ENCODE peak calls at places on chromosomes 6 and 20, in six cellular contexts. Y, L, I, G, K and D are unnamed samples.

GRCh38 chr6:57432919-57433684 is 115.7 kb downstream of the PRIM2 start:
- DNase-seq in Y (no peak), L (no peak), I (no peak), G (no peak), K (no peak), D (no peak)

GRCh38 chr6:31125586-31126363 is 5.5 kb upstream of the CDSN start:
- DNase-seq in Y (no peak), L (peak; percentile 65), I (peak; percentile 73), G (no peak), K (no peak), D (no peak)

GRCh38 chr20:38290829-38291581 is 13.0 kb upstream of the BPI start:
- DNase-seq in Y (no peak), L (no peak), I (no peak), G (no peak), K (no peak), D (no peak)

GRCh38 chr6:70411948-70412796 is 1.1 kb upstream of the FAM135A start:
- DNase-seq in Y (no peak), L (no peak), I (no peak), G (no peak), K (no peak), D (no peak)

GRCh38 chr20:58192567-58192966 is 35.9 kb downstream of the ANKRD60 start:
- DNase-seq in Y (peak; percentile 54), L (no peak), I (peak; percentile 16), G (peak; percentile 17), K (no peak), D (no peak)

GRCh38 chr6:165439928-165440554 is 130.6 kb upstream of the C6orf118 start:
- DNase-seq in Y (no peak), L (no peak), I (peak; percentile 54), G (no peak), K (peak; percentile 30), D (no peak)

GRCh38 chr6:35356391-35356790 is 14.0 kb downstream of the PPARD start:
- DNase-seq in Y (no peak), L (no peak), I (no peak), G (no peak), K (no peak), D (no peak)

GRCh38 chr6:41058783-41059181 is 5.8 kb downstream of the APOBEC2 start:
- DNase-seq in Y (no peak), L (no peak), I (no peak), G (no peak), K (no peak), D (no peak)

GRCh38 chr6:139748353-139749146 is 374.1 kb upstream of the CITED2 start:
- DNase-seq in Y (no peak), L (no peak), I (no peak), G (no peak), K (no peak), D (no peak)

GRCh38 chr6:41228616-41229015 is 467 bp downstream of the TREML4 start:
- DNase-seq in Y (no peak), L (no peak), I (peak; percentile 5), G (no peak), K (no peak), D (no peak)

GRCh38 chr6:53961679-53962370 is 149.4 kb upstream of the MLIP start:
- DNase-seq in Y (no peak), L (no peak), I (no peak), G (no peak), K (no peak), D (no peak)

GRCh38 chr6:91149914-91150674 is 563.2 kb upstream of the MAP3K7 start:
- DNase-seq in Y (no peak), L (no peak), I (peak; percentile 9), G (no peak), K (no peak), D (no peak)

GRCh38 chr20:58895099-58895795 is 42.7 kb downstream of the GNAS start:
- DNase-seq in Y (no peak), L (no peak), I (no peak), G (no peak), K (no peak), D (no peak)

GRCh38 chr6:166027761-166028160 is 139.9 kb downstream of the TBXT start:
- DNase-seq in Y (no peak), L (no peak), I (no peak), G (no peak), K (no peak), D (no peak)

GRCh38 chr20:35369804-35370203 is 42.0 kb downstream of the UQCC1 start:
- DNase-seq in Y (no peak), L (peak; percentile 53), I (no peak), G (no peak), K (no peak), D (no peak)

GRCh38 chr6:161393839-161394364 is 120.0 kb upstream of the AGPAT4 start:
- DNase-seq in Y (peak; percentile 64), L (no peak), I (peak; percentile 91), G (peak; percentile 32), K (peak; percentile 75), D (no peak)

GRCh38 chr20:4573564-4574355 is 147.9 kb upstream of the PRND start:
- DNase-seq in Y (no peak), L (peak; percentile 79), I (peak; percentile 62), G (no peak), K (no peak), D (no peak)

GRCh38 chr6:152221806-152222628 is 414.5 kb downstream of the ESR1 start:
- DNase-seq in Y (no peak), L (no peak), I (peak; percentile 14), G (no peak), K (no peak), D (no peak)

GRCh38 chr20:62303327-62304226 is 780 bp downstream of the ADRM1 start:
- DNase-seq in Y (peak; percentile 68), L (no peak), I (peak; percentile 48), G (no peak), K (no peak), D (no peak)

GRCh38 chr6:47669684-47670515 is 28.5 kb upstream of the ADGRF4 start:
- DNase-seq in Y (no peak), L (no peak), I (peak; percentile 82), G (no peak), K (no peak), D (no peak)

GRCh38 chr6:7469696-7470095 is 71.8 kb upstream of the DSP start:
- DNase-seq in Y (no peak), L (no peak), I (peak; percentile 68), G (no peak), K (no peak), D (no peak)

GRCh38 chr6:150212745-150213144 is 69.9 kb downstream of the PPP1R14C start:
- DNase-seq in Y (no peak), L (no peak), I (no peak), G (no peak), K (no peak), D (no peak)

GRCh38 chr6:7106215-7106751 is 1.5 kb upstream of the RREB1 start:
- DNase-seq in Y (no peak), L (no peak), I (no peak), G (no peak), K (no peak), D (no peak)

GRCh38 chr6:5143625-5144311 is 58.6 kb downstream of the PPP1R3G start:
- DNase-seq in Y (peak; percentile 90), L (no peak), I (peak; percentile 80), G (peak; percentile 81), K (peak; percentile 30), D (peak; percentile 94)

GRCh38 chr20:62953839-62954703 is 1.6 kb downstream of the SLC17A9 start:
- DNase-seq in Y (peak; percentile 38), L (no peak), I (no peak), G (peak; percentile 64), K (peak; percentile 76), D (peak; percentile 96)

GRCh38 chr20:58297394-58297793 is 12.1 kb upstream of the RAB22A start:
- DNase-seq in Y (no peak), L (no peak), I (no peak), G (no peak), K (no peak), D (no peak)

GRCh38 chr20:6055981-6056569 is 2.2 kb upstream of the LRRN4 start:
- DNase-seq in Y (no peak), L (no peak), I (no peak), G (no peak), K (no peak), D (no peak)

GRCh38 chr6:137217801-137218472 is 1.2 kb downstream of the IFNGR1 start:
- DNase-seq in Y (no peak), L (no peak), I (peak; percentile 57), G (no peak), K (no peak), D (peak; percentile 70)